ENCODE peak calls at places on chromosomes 16 and 17, in five cellular contexts. One of them, this sample, is unnamed. For H3K4me1, the result is how much of the 10 kb centered on the place peaks cover.

GRCh38 chr16:26816266-26816665 is 250.5 kb upstream of the C16orf82 start:
- DNase-seq in body of pancreas: no peak
- DNase-seq in IMR-90: no peak
- DNase-seq in spleen: no peak
- DNase-seq in transverse colon: no peak
- DNase-seq in this sample: no peak

GRCh38 chr17:27419156-27419555 is 37.1 kb upstream of the KSR1 start:
- DNase-seq in body of pancreas: no peak
- DNase-seq in IMR-90: no peak
- DNase-seq in spleen: no peak
- DNase-seq in transverse colon: no peak
- DNase-seq in this sample: no peak

GRCh38 chr17:44992242-44992939 is 24.3 kb upstream of the C1QL1 start:
- DNase-seq in body of pancreas: no peak
- DNase-seq in IMR-90: no peak
- DNase-seq in spleen: no peak
- DNase-seq in transverse colon: no peak
- DNase-seq in this sample: no peak

GRCh38 chr16:70804153-70804728 is 3.3 kb upstream of the VAC14 start:
- DNase-seq in body of pancreas: no peak
- DNase-seq in IMR-90: peak
- DNase-seq in spleen: no peak
- DNase-seq in transverse colon: no peak
- DNase-seq in this sample: no peak

GRCh38 chr17:44642861-44643260 is 13.4 kb upstream of the MEIOC start:
- DNase-seq in body of pancreas: no peak
- DNase-seq in IMR-90: no peak
- DNase-seq in spleen: no peak
- DNase-seq in transverse colon: no peak
- DNase-seq in this sample: no peak

GRCh38 chr17:37490022-37490587 is 414 bp downstream of the DUSP14 start:
- DNase-seq in body of pancreas: peak
- DNase-seq in IMR-90: peak
- DNase-seq in spleen: peak
- DNase-seq in transverse colon: peak
- DNase-seq in this sample: peak

GRCh38 chr17:3035256-3035967 is 28.0 kb downstream of the OR1D5 start:
- DNase-seq in body of pancreas: no peak
- DNase-seq in IMR-90: no peak
- DNase-seq in spleen: peak
- DNase-seq in transverse colon: no peak
- DNase-seq in this sample: no peak

GRCh38 chr16:78436846-78437245 is 337.4 kb downstream of the WWOX start:
- DNase-seq in body of pancreas: no peak
- DNase-seq in IMR-90: no peak
- DNase-seq in spleen: no peak
- DNase-seq in transverse colon: no peak
- DNase-seq in this sample: no peak

GRCh38 chr16:31472559-31473203 is 729 bp downstream of the TGFB1I1 start:
- DNase-seq in body of pancreas: peak
- DNase-seq in IMR-90: peak
- DNase-seq in spleen: peak
- DNase-seq in transverse colon: peak
- DNase-seq in this sample: peak

GRCh38 chr16:31471875-31472558 is at the start of gene TGFB1I1:
- DNase-seq in body of pancreas: no peak
- DNase-seq in IMR-90: peak
- DNase-seq in spleen: peak
- DNase-seq in transverse colon: peak
- DNase-seq in this sample: no peak

GRCh38 chr17:45965741-45966140 is 33.3 kb upstream of the STH start:
- DNase-seq in body of pancreas: no peak
- DNase-seq in IMR-90: no peak
- DNase-seq in spleen: no peak
- DNase-seq in transverse colon: no peak
- DNase-seq in this sample: no peak

GRCh38 chr17:28320215-28321061 is 1.4 kb downstream of the TMEM97 start:
- DNase-seq in body of pancreas: no peak
- DNase-seq in IMR-90: no peak
- DNase-seq in spleen: no peak
- DNase-seq in transverse colon: no peak
- DNase-seq in this sample: no peak

GRCh38 chr16:86882586-86883280 is 304.4 kb downstream of the FOXL1 start:
- DNase-seq in body of pancreas: no peak
- DNase-seq in IMR-90: peak
- DNase-seq in spleen: peak
- DNase-seq in transverse colon: no peak
- DNase-seq in this sample: no peak

GRCh38 chr17:65886240-65886639 is 305.7 kb downstream of the CEP112 start:
- DNase-seq in body of pancreas: no peak
- DNase-seq in IMR-90: peak
- DNase-seq in spleen: no peak
- DNase-seq in transverse colon: no peak
- DNase-seq in this sample: no peak

GRCh38 chr16:56600398-56600999 is 7.9 kb upstream of the MT2A start:
- DNase-seq in body of pancreas: peak
- DNase-seq in IMR-90: peak
- DNase-seq in spleen: no peak
- DNase-seq in transverse colon: no peak
- DNase-seq in this sample: peak

GRCh38 chr16:5187402-5187952 is 89.9 kb upstream of the EEF2KMT start:
- DNase-seq in body of pancreas: no peak
- DNase-seq in IMR-90: no peak
- DNase-seq in spleen: no peak
- DNase-seq in transverse colon: no peak
- DNase-seq in this sample: no peak

GRCh38 chr17:77881545-77881944 is 77.0 kb upstream of the TNRC6C start:
- DNase-seq in body of pancreas: peak
- DNase-seq in IMR-90: peak
- DNase-seq in spleen: peak
- DNase-seq in transverse colon: peak
- DNase-seq in this sample: peak

GRCh38 chr17:80769516-80769915 is 222.1 kb upstream of the CHMP6 start:
- DNase-seq in body of pancreas: no peak
- DNase-seq in IMR-90: no peak
- DNase-seq in spleen: no peak
- DNase-seq in transverse colon: no peak
- DNase-seq in this sample: no peak

GRCh38 chr16:66236301-66236700 is 130.2 kb upstream of the CDH5 start:
- DNase-seq in body of pancreas: no peak
- DNase-seq in IMR-90: no peak
- DNase-seq in spleen: no peak
- DNase-seq in transverse colon: no peak
- DNase-seq in this sample: no peak

DNA sequence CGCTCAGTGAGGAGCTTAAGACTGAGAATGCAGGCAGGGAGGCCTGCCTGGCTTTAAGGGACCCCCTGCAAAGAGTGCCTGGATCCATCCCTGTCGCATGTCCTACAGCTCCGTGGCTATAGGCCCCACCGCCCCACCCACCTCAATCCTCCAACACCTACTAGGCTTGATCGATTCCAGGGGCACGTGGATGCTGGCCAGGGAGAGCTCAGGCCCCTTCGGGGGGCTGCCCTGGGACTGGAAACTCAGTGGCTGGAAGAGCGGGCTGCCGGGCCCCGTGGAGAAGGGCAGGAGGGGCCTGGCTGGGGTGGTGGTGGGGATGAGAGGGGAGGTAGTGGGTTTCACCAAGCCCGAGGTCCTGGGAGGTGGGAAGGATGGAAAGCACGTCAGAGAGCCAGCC is 22.2 kb downstream of the GGA3 start:
- DNase-seq in body of pancreas: no peak
- DNase-seq in IMR-90: no peak
- DNase-seq in spleen: no peak
- DNase-seq in transverse colon: no peak
- DNase-seq in this sample: no peak
- TF ChIP-seq POLR2A in body of pancreas: no peak
- TF ChIP-seq POLR2A in IMR-90: no peak
- TF ChIP-seq POLR2A in spleen: no peak
- TF ChIP-seq POLR2A in transverse colon: no peak
- TF ChIP-seq POLR2A in this sample: no peak

GRCh38 chr17:34478244-34478643 is 101.1 kb upstream of the TMEM132E start:
- DNase-seq in body of pancreas: no peak
- DNase-seq in IMR-90: no peak
- DNase-seq in spleen: no peak
- DNase-seq in transverse colon: no peak
- DNase-seq in this sample: no peak
- H3K4me1 ChIP-seq in body of pancreas: under half
- H3K4me1 ChIP-seq in IMR-90: under half
- H3K4me1 ChIP-seq in spleen: under half
- H3K4me1 ChIP-seq in transverse colon: under half
- H3K4me1 ChIP-seq in this sample: under half

DNA sequence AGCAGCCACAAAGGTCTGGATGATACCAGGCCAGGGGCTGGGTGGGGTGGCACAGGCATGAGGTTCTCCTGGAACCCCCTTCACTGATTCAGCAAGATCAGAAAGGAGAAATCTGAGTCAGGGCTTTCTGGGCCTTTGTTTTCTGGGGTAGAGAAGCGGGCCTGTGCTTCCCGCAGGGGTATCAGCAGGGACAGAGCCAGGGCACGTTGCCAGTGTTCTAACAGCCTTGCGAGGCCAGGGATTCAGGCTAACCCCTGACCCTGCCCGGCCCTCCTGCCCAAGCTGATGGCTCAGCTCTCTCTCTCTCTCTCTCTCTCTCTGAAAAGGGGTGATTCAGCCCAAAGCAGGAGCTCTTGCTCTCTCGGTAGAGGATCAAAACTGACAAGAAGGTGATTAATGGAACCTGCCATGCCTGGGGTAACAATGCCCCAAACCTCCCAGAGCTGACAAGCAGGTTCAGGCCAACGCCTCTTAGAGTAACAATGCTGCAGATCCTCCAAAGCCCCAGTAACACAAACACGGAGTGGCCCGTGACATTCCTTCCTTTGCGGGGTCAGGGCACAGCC is 2.0 kb upstream of the KRT13 start:
- DNase-seq in body of pancreas: no peak
- DNase-seq in IMR-90: no peak
- DNase-seq in spleen: no peak
- DNase-seq in transverse colon: no peak
- DNase-seq in this sample: no peak
- H3K27ac ChIP-seq in body of pancreas: no peak
- H3K27ac ChIP-seq in IMR-90: no peak
- H3K27ac ChIP-seq in spleen: no peak
- H3K27ac ChIP-seq in transverse colon: no peak
- H3K27ac ChIP-seq in this sample: no peak

GRCh38 chr17:7833795-7834553 is at the start of gene KDM6B:
- DNase-seq in body of pancreas: peak
- DNase-seq in IMR-90: peak
- DNase-seq in spleen: peak
- DNase-seq in transverse colon: peak
- DNase-seq in this sample: peak

GRCh38 chr17:7834554-7834890 is 505 bp downstream of the KDM6B start:
- DNase-seq in body of pancreas: peak
- DNase-seq in IMR-90: no peak
- DNase-seq in spleen: peak
- DNase-seq in transverse colon: peak
- DNase-seq in this sample: peak

GRCh38 chr17:7834891-7835817 is 1.1 kb downstream of the KDM6B start:
- DNase-seq in body of pancreas: peak
- DNase-seq in IMR-90: peak
- DNase-seq in spleen: peak
- DNase-seq in transverse colon: peak
- DNase-seq in this sample: peak

GRCh38 chr17:7832431-7832830 is 1.6 kb upstream of the KDM6B start:
- DNase-seq in body of pancreas: no peak
- DNase-seq in IMR-90: no peak
- DNase-seq in spleen: peak
- DNase-seq in transverse colon: no peak
- DNase-seq in this sample: no peak

GRCh38 chr17:7833011-7833794 is 814 bp upstream of the KDM6B start:
- DNase-seq in body of pancreas: no peak
- DNase-seq in IMR-90: no peak
- DNase-seq in spleen: peak
- DNase-seq in transverse colon: no peak
- DNase-seq in this sample: no peak
- TF ChIP-seq POLR2A in body of pancreas: no peak
- TF ChIP-seq POLR2A in IMR-90: no peak
- TF ChIP-seq POLR2A in spleen: no peak
- TF ChIP-seq POLR2A in transverse colon: no peak
- TF ChIP-seq POLR2A in this sample: no peak

GRCh38 chr17:40606548-40607353 is 40.9 kb downstream of the SMARCE1 start:
- DNase-seq in body of pancreas: no peak
- DNase-seq in IMR-90: no peak
- DNase-seq in spleen: no peak
- DNase-seq in transverse colon: no peak
- DNase-seq in this sample: no peak

GRCh38 chr17:40605301-40605700 is 40.0 kb upstream of the CCR7 start:
- DNase-seq in body of pancreas: no peak
- DNase-seq in IMR-90: no peak
- DNase-seq in spleen: peak
- DNase-seq in transverse colon: no peak
- DNase-seq in this sample: no peak

GRCh38 chr17:40610359-40610758 is 37.3 kb downstream of the SMARCE1 start:
- DNase-seq in body of pancreas: no peak
- DNase-seq in IMR-90: no peak
- DNase-seq in spleen: no peak
- DNase-seq in transverse colon: no peak
- DNase-seq in this sample: no peak

GRCh38 chr17:40608061-40608581 is 39.5 kb downstream of the SMARCE1 start:
- DNase-seq in body of pancreas: no peak
- DNase-seq in IMR-90: no peak
- DNase-seq in spleen: no peak
- DNase-seq in transverse colon: no peak
- DNase-seq in this sample: no peak

GRCh38 chr17:40607641-40608040 is 40.0 kb downstream of the SMARCE1 start:
- DNase-seq in body of pancreas: no peak
- DNase-seq in IMR-90: no peak
- DNase-seq in spleen: no peak
- DNase-seq in transverse colon: no peak
- DNase-seq in this sample: no peak
- H3K4me1 ChIP-seq in body of pancreas: under half
- H3K4me1 ChIP-seq in IMR-90: under half
- H3K4me1 ChIP-seq in spleen: half or more
- H3K4me1 ChIP-seq in transverse colon: under half
- H3K4me1 ChIP-seq in this sample: under half

DNA sequence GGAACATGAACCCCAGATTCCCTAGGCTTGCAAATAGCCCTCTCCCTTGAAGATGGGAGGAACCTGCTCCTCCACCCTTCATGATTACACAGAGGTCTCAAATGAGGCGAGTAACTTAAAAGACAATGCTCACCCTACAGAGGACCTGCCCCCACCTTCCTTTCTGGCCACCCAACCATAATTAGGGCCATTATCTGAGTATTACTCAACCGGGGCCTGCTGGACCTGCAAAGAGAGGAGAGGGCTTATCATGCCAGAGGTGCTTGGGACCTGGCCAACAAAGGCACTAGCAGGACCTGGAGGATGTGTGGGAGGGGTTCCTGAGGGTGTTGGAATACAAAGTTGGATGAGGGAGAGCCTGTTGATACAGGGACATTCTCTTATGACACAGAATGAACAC is 42.4 kb downstream of the RNF157 start:
- DNase-seq in body of pancreas: no peak
- DNase-seq in IMR-90: no peak
- DNase-seq in spleen: no peak
- DNase-seq in transverse colon: no peak
- DNase-seq in this sample: no peak
- H3K27ac ChIP-seq in body of pancreas: no peak
- H3K27ac ChIP-seq in IMR-90: no peak
- H3K27ac ChIP-seq in spleen: no peak
- H3K27ac ChIP-seq in transverse colon: no peak
- H3K27ac ChIP-seq in this sample: no peak

This sample was measured in stomach.